ENCODE peak calls at places on chromosomes 13 and 19, in seven cellular contexts. D, K, A, C, J, Y and R are unnamed samples.

GRCh38 chr19:7917292-7918061 is 2.7 kb upstream of the SNAPC2 start:
- DNase-seq in C (peak; percentile 88), Y (peak; percentile 83), K (peak; percentile 49), A (peak; percentile 48), D (peak; percentile 66), J (peak; percentile 19), R (peak; percentile 34)

GRCh38 chr13:21676611-21677021 is 5.7 kb downstream of the FGF9 start:
- DNase-seq in K (no peak), Y (peak; percentile 11), D (no peak), A (no peak), C (no peak), J (no peak), R (no peak)

GRCh38 chr13:51478418-51479198 is 25.8 kb upstream of the INTS6 start:
- DNase-seq in J (no peak), Y (no peak), K (no peak), C (no peak), A (no peak), D (no peak), R (no peak)

GRCh38 chr13:75481176-75482069 is 546 bp downstream of the TBC1D4 start:
- DNase-seq in D (peak; percentile 53), A (peak; percentile 40), C (peak; percentile 70), J (no peak), Y (peak; percentile 78), K (peak; percentile 42), R (peak; percentile 38)

GRCh38 chr19:8615813-8616596 is 5.5 kb upstream of the ADAMTS10 start:
- DNase-seq in C (peak; percentile 58), K (peak; percentile 44), J (no peak), Y (peak; percentile 68), D (peak; percentile 81), A (peak; percentile 45), R (peak; percentile 14)

GRCh38 chr19:33251526-33252090 is 26.0 kb upstream of the SLC7A10 start:
- DNase-seq in D (peak; percentile 34), J (no peak), Y (no peak), A (no peak), C (no peak), K (no peak), R (no peak)

GRCh38 chr19:7718668-7719067 is 13.2 kb downstream of the CLEC4G start:
- DNase-seq in C (no peak), D (no peak), K (no peak), J (no peak), Y (no peak), A (no peak), R (no peak)

GRCh38 chr13:25538276-25538675 is 166.5 kb downstream of the ATP8A2 start:
- DNase-seq in A (no peak), C (no peak), K (no peak), D (no peak), J (no peak), Y (no peak), R (no peak)

GRCh38 chr19:46068345-46069258 is 27.8 kb upstream of the IGFL4 start:
- DNase-seq in A (peak; percentile 95), K (no peak), C (peak; percentile 93), J (peak; percentile 94), D (no peak), Y (no peak), R (no peak)

GRCh38 chr19:17582613-17583012 is 27.2 kb downstream of the COLGALT1 start:
- DNase-seq in D (no peak), K (no peak), A (no peak), J (no peak), Y (no peak), C (no peak), R (no peak)

GRCh38 chr13:112657850-112658445 is 31.9 kb upstream of the ATP11A start:
- DNase-seq in J (peak; percentile 67), Y (no peak), C (peak; percentile 47), A (peak; percentile 72), K (no peak), D (no peak), R (no peak)

GRCh38 chr13:76836311-76836710 is 49.9 kb downstream of the KCTD12 start:
- DNase-seq in D (no peak), C (peak; percentile 20), A (peak; percentile 74), J (peak; percentile 73), Y (no peak), K (no peak), R (no peak)

GRCh38 chr19:3851254-3852176 is 17.3 kb downstream of the ZFR2 start:
- DNase-seq in A (peak; percentile 36), Y (no peak), K (no peak), C (peak; percentile 8), D (no peak), J (peak; percentile 20), R (no peak)

GRCh38 chr19:14561832-14562351 is 10.0 kb downstream of the NDUFB7 start:
- DNase-seq in Y (peak; percentile 14), A (peak; percentile 37), D (peak; percentile 82), J (no peak), C (no peak), K (peak; percentile 60), R (no peak)

GRCh38 chr19:37991176-37991835 is 84.3 kb downstream of the SIPA1L3 start:
- DNase-seq in K (no peak), D (no peak), A (no peak), J (no peak), C (no peak), Y (no peak), R (no peak)
- H3K27ac ChIP-seq in K (no peak overlapping the region), D (no peak overlapping the region), A (no peak overlapping the region), J (peak overlapping the region; percentile 30), C (no peak overlapping the region), Y (peak overlapping the region; percentile 24), R (no peak overlapping the region)

GRCh38 chr13:46562581-46562980 is 9.6 kb downstream of the LRCH1 start:
- DNase-seq in C (no peak), A (no peak), J (no peak), D (no peak), Y (no peak), K (no peak), R (no peak)

GRCh38 chr13:46562152-46562551 is 9.2 kb downstream of the LRCH1 start:
- DNase-seq in C (no peak), J (no peak), Y (no peak), D (no peak), A (peak; percentile 21), K (no peak), R (no peak)

GRCh38 chr13:46565808-46566750 is 13.1 kb downstream of the LRCH1 start:
- DNase-seq in C (no peak), K (no peak), D (no peak), J (no peak), Y (no peak), A (no peak), R (no peak)

GRCh38 chr13:46559272-46559805 is 6.4 kb downstream of the LRCH1 start:
- DNase-seq in K (no peak), Y (no peak), J (peak; percentile 25), A (peak; percentile 48), D (no peak), C (peak; percentile 16), R (no peak)

GRCh38 chr13:46561691-46562090 is 8.7 kb downstream of the LRCH1 start:
- DNase-seq in J (peak; percentile 34), D (no peak), A (peak; percentile 48), Y (no peak), K (no peak), C (no peak), R (no peak)
- H3K4me1 ChIP-seq in J (peaks cover 15% of the 10 kb centered on the region), D (peaks cover 4% of the 10 kb centered on the region), A (peaks cover 8% of the 10 kb centered on the region), Y (peaks cover 15% of the 10 kb centered on the region), K (peaks cover 5% of the 10 kb centered on the region), C (no peaks in the 10 kb centered on the region), R (no peaks in the 10 kb centered on the region)

GRCh38 chr13:79070343-79070974 is 335.6 kb downstream of the RBM26 start:
- DNase-seq in A (no peak), Y (no peak), J (no peak), K (no peak), C (no peak), D (no peak), R (no peak)
- H3K4me3 ChIP-seq in A (no peak overlapping the region), Y (no peak overlapping the region), J (no peak overlapping the region), K (no peak overlapping the region), C (no peak overlapping the region), D (no peak overlapping the region), R (no peak overlapping the region)

GRCh38 chr13:99087954-99088491 is 110.2 kb upstream of the DOCK9 start:
- DNase-seq in J (no peak), K (no peak), D (no peak), A (no peak), C (no peak), Y (peak; percentile 53), R (no peak)

GRCh38 chr13:99086149-99086868 is 108.4 kb upstream of the DOCK9 start:
- DNase-seq in Y (peak; percentile 86), D (peak; percentile 68), J (peak; percentile 47), C (peak; percentile 91), K (peak; percentile 52), A (peak; percentile 65), R (peak; percentile 73)

GRCh38 chr13:99085846-99086148 is 107.9 kb upstream of the DOCK9 start:
- DNase-seq in D (no peak), C (no peak), J (no peak), Y (no peak), A (no peak), K (no peak), R (no peak)

GRCh38 chr13:99087130-99087953 is 109.5 kb upstream of the DOCK9 start:
- DNase-seq in D (peak; percentile 93), A (peak; percentile 79), Y (peak; percentile 98), C (peak; percentile 93), K (peak; percentile 92), J (peak; percentile 65), R (peak; percentile 96)

GRCh38 chr13:99086869-99087129 is 108.9 kb upstream of the DOCK9 start:
- DNase-seq in K (peak; percentile 35), A (peak; percentile 30), C (no peak), J (peak; percentile 18), Y (no peak), D (peak; percentile 60), R (peak; percentile 53)
- H3K27ac ChIP-seq in K (peak overlapping the region; percentile 79), A (peak overlapping the region; percentile 30), C (peak overlapping the region; percentile 45), J (peak overlapping the region; percentile 40), Y (peak overlapping the region; percentile 60), D (peak overlapping the region; percentile 86), R (peak overlapping the region; percentile 92)

DNA sequence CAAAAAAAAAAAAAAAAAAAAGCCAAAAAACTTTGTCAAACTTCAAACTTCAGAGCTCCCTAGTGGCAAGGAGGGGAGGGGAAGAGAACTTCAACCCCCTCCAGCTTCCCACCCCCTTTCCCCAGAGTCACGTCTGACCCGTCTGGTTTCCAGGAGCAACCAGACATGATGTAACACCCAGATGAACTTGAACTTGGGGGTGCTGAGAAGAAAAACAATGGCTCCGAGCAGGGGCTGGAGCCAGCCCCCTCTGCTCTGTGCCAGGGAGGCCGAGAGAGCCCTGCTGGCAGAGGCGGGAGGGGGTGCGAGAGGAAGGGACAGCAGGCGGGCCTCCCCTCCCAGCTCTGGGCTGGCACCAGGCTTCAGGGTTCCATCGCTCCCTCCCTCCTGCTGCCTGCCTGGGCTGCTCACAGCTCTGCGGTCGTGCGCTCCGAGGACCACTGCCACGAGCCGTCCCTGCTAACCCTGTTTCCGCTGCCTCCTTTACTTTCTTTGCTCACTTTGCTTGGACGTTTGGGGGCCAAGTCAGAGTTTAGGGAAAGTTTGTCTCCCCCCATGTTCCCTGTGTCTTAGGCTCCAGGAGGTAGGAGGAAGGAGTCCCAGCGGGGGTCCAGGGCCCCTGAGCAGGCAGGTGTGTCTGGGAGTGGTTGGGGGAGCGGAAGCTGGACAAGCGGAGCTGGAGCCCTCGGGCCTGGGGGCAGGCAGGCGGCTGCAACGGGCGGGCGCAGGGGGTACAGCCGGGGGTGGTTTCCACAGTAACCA is 11.1 kb downstream of the LYL1 start:
- DNase-seq in D (peak; percentile 92), Y (peak; percentile 91), J (peak; percentile 96), K (peak; percentile 79), A (peak; percentile 97), C (peak; percentile 85), R (no peak)
- H3K4me1 ChIP-seq in D (peaks cover 3% of the 10 kb centered on the region), Y (peaks cover 19% of the 10 kb centered on the region), J (peaks cover 47% of the 10 kb centered on the region), K (no peaks in the 10 kb centered on the region), A (peaks cover 8% of the 10 kb centered on the region), C (peaks cover 25% of the 10 kb centered on the region), R (peaks cover 28% of the 10 kb centered on the region)

GRCh38 chr19:11784356-11784755 is 14.0 kb upstream of the ZNF491 start:
- DNase-seq in J (no peak), Y (no peak), A (no peak), C (no peak), D (no peak), K (no peak), R (no peak)
- H3K4me3 ChIP-seq in J (no peak overlapping the region), Y (no peak overlapping the region), A (no peak overlapping the region), C (no peak overlapping the region), D (no peak overlapping the region), K (no peak overlapping the region), R (no peak overlapping the region)